ENCODE peak calls at places on chromosomes 5 and 9, in six cellular contexts. P is H9, B is mesenchymal stem cell, G is neuronal stem cell, Z is IMR-90, D is H1. U is an unnamed sample.

GRCh38 chr9:96423322-96423984 is 5.3 kb upstream of the ZNF367 start:
- DNase-seq in Z (no peak), P (peak; percentile 38), D (no peak), G (no peak), B (no peak), U (peak; percentile 91)

GRCh38 chr5:103037673-103038455 is 82.1 kb downstream of the GIN1 start:
- DNase-seq in Z (peak; percentile 8), B (no peak), G (no peak), P (no peak), D (no peak), U (no peak)

GRCh38 chr5:132205385-132206125 is 22.1 kb downstream of the P4HA2 start:
- DNase-seq in B (no peak), G (no peak), Z (peak; percentile 25), D (no peak), P (no peak), U (no peak)

GRCh38 chr5:124333295-124333979 is 413.0 kb downstream of the ZNF608 start:
- DNase-seq in G (no peak), D (no peak), Z (no peak), P (no peak), B (no peak), U (no peak)

GRCh38 chr5:74866653-74867162 is 521 bp upstream of the FAM169A start:
- DNase-seq in B (no peak), P (peak; percentile 61), G (peak; percentile 55), D (no peak), Z (no peak), U (peak; percentile 87)

GRCh38 chr9:126116351-126117157 is 210.1 kb upstream of the MVB12B start:
- DNase-seq in Z (no peak), B (no peak), G (no peak), P (peak; percentile 15), D (no peak), U (no peak)

GRCh38 chr9:137195525-137196220 is 4.9 kb downstream of the TPRN start:
- DNase-seq in P (no peak), D (no peak), Z (no peak), G (no peak), B (no peak), U (no peak)

GRCh38 chr9:102985162-102985900 is 9.8 kb upstream of the CYLC2 start:
- DNase-seq in G (peak; percentile 6), P (no peak), D (no peak), Z (no peak), B (no peak), U (no peak)

GRCh38 chr9:83999141-83999918 is 18.7 kb downstream of the RMI1 start:
- DNase-seq in P (no peak), G (no peak), Z (no peak), D (no peak), B (peak; percentile 7), U (no peak)

GRCh38 chr5:158754018-158754514 is 345.6 kb downstream of the EBF1 start:
- DNase-seq in D (no peak), Z (peak; percentile 58), P (no peak), G (no peak), B (peak; percentile 53), U (no peak)

GRCh38 chr9:13378171-13378570 is 98.7 kb upstream of the MPDZ start:
- DNase-seq in D (no peak), G (no peak), P (no peak), B (peak; percentile 8), Z (peak; percentile 4), U (no peak)

GRCh38 chr5:126107381-126107780 is 315.8 kb upstream of the GRAMD2B start:
- DNase-seq in B (no peak), P (no peak), Z (no peak), G (no peak), D (no peak), U (no peak)

GRCh38 chr9:120555884-120556283 is 24.1 kb downstream of the CDK5RAP2 start:
- DNase-seq in D (no peak), P (no peak), Z (no peak), G (no peak), B (no peak), U (no peak)

GRCh38 chr5:40787986-40788385 is 10.2 kb downstream of the PRKAA1 start:
- DNase-seq in P (no peak), D (no peak), G (no peak), B (no peak), Z (no peak), U (no peak)

GRCh38 chr9:13786131-13786530 is 506.6 kb upstream of the MPDZ start:
- DNase-seq in P (no peak), D (no peak), G (no peak), B (no peak), Z (peak; percentile 30), U (no peak)

GRCh38 chr5:169921370-169921769 is 58.9 kb downstream of the INSYN2B start:
- DNase-seq in P (no peak), G (no peak), B (no peak), Z (no peak), D (no peak), U (peak; percentile 27)

GRCh38 chr5:169923988-169924387 is 56.3 kb downstream of the INSYN2B start:
- DNase-seq in D (no peak), Z (no peak), B (no peak), P (no peak), G (no peak), U (no peak)

GRCh38 chr5:169922474-169922873 is 57.8 kb downstream of the INSYN2B start:
- DNase-seq in D (no peak), Z (no peak), B (no peak), G (no peak), P (no peak), U (no peak)

GRCh38 chr5:169917425-169917824 is 62.9 kb downstream of the INSYN2B start:
- DNase-seq in Z (no peak), D (no peak), B (peak; percentile 26), G (no peak), P (no peak), U (no peak)

DNA sequence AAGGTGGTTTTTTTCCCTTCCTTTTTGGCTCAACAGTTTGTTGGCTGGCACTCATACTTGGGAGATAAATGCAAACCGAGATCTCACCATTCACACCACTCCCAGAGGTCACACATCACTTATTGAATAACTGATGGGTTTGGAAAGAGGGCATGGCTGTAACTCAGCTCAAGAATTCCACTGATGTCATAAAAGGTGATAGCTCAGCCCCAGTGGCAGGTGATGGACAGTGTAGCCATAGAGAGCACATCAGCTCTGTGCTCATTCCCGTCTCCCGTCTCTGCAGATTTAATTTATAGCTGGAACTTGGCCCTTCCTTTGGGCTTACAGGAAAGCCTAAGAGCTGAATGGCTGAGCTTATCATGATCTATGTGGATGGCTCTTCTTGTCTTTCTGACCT is 59.8 kb downstream of the INSYN2B start:
- DNase-seq in Z (no peak), P (no peak), B (no peak), G (no peak), D (no peak), U (no peak)
- H2BK15ac ChIP-seq in Z (no peak overlapping the region), P (no peak overlapping the region), B (no peak overlapping the region), G (no peak overlapping the region), D (no peak overlapping the region), U (no peak overlapping the region)

GRCh38 chr9:24127519-24127918 is 301.5 kb upstream of the ELAVL2 start:
- DNase-seq in P (no peak), D (no peak), B (no peak), G (no peak), Z (no peak), U (no peak)

GRCh38 chr9:24132244-24132643 is 306.2 kb upstream of the ELAVL2 start:
- DNase-seq in B (no peak), Z (no peak), G (no peak), D (no peak), P (no peak), U (no peak)
- H4K8ac ChIP-seq in B (no peak overlapping the region), Z (no peak overlapping the region), G (no peak overlapping the region), D (no peak overlapping the region), P (no peak overlapping the region), U (no peak overlapping the region)

GRCh38 chr9:71589612-71590011 is 178.7 kb downstream of the CEMIP2 start:
- DNase-seq in B (no peak), Z (no peak), D (no peak), G (no peak), P (no peak), U (no peak)

GRCh38 chr9:71592400-71592799 is 175.9 kb downstream of the CEMIP2 start:
- DNase-seq in Z (peak; percentile 3), D (no peak), B (no peak), G (no peak), P (no peak), U (no peak)

GRCh38 chr9:71590362-71590761 is 178.0 kb downstream of the CEMIP2 start:
- DNase-seq in Z (no peak), G (no peak), P (no peak), D (no peak), B (no peak), U (no peak)

DNA sequence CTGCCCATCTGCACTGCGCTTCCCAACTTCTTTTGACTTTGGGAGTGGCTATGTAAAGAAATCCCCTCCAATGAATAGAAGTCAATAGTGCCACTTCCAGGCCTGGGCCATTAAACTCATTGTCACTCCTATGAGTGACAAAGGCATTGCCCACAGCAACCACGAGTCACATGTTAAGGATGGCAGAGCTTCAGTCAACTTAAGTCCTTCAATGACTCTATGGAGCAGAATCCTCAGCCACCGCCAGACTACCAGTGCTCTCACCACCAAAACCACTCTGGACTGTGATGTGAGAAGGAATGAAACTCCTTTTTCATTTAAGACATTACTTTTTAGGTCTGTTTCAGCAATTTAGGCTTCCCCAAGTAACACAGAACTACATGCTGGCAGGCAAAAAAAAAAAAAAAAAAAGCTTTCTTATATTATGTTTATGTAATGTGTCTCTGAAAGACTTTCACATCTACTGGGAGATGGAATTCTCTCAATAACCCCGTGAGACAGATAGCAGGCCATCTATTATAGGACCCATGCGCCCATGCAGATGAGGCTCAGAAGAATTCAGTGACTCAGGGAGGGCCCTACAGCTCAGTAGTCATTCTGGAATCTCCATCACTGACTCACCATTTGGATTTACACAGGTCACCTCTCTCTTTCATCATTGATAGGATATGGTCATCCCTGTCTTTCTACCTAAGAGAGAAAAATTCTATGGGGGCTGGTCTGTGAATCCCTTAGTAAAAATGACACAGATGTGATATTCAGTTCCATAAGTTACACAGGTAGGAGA is 180.5 kb downstream of the CEMIP2 start:
- DNase-seq in G (no peak), Z (peak; percentile 53), P (no peak), D (no peak), B (peak; percentile 39), U (peak; percentile 72)
- H2BK15ac ChIP-seq in G (no peak overlapping the region), Z (no peak overlapping the region), P (no peak overlapping the region), D (no peak overlapping the region), B (no peak overlapping the region), U (no peak overlapping the region)

GRCh38 chr5:95414441-95414840 is 23.3 kb downstream of the FAM81B start:
- DNase-seq in P (no peak), B (no peak), Z (no peak), G (no peak), D (no peak), U (no peak)

GRCh38 chr5:95406426-95407093 is 15.4 kb downstream of the FAM81B start:
- DNase-seq in B (no peak), Z (no peak), D (no peak), P (no peak), G (no peak), U (no peak)

GRCh38 chr5:95410269-95410668 is 19.1 kb downstream of the FAM81B start:
- DNase-seq in B (no peak), D (no peak), P (no peak), G (no peak), Z (no peak), U (no peak)

DNA sequence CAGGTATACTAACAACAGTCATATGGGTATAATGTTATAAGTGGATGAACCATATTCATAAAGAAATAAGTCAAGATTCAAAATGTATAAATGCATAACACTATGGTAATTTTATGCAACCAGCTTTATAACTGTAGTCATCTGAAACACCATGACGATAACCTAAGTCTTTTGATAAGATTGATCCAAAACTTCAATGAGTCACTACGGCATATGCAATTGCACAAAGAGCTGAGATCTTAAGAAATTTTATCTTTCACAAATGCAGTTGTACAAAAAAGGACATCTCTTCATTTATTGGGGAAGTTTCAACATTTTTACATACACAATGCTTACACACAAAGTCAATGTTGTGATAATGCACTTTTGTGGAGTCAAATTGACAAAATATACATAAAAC is 20.3 kb downstream of the FAM81B start:
- DNase-seq in D (no peak), G (no peak), Z (no peak), B (no peak), P (no peak), U (no peak)
- H4K8ac ChIP-seq in D (no peak overlapping the region), G (no peak overlapping the region), Z (no peak overlapping the region), B (no peak overlapping the region), P (no peak overlapping the region), U (no peak overlapping the region)